ENCODE peak calls at places on chromosome 3, in six cellular contexts. U is esophagus squamous epithelium, T is astrocyte, H is uterus, M is psoas muscle, J is Panc1. L is an unnamed sample. For H3K36me3, the result is how much of the 10 kb centered on the place peaks cover.

GRCh38 chr3:197480320-197480719 is 75.4 kb downstream of the BDH1 start:
- DNase-seq in M (no peak), J (no peak), H (no peak), U (no peak), T (no peak), L (no peak)

GRCh38 chr3:174441588-174442316 is 417.4 kb upstream of the NAALADL2 start:
- DNase-seq in J (no peak), M (no peak), T (peak), U (no peak), H (no peak), L (peak)

GRCh38 chr3:145087038-145087437 is 1073.9 kb downstream of the PLOD2 start:
- DNase-seq in H (no peak), T (no peak), M (no peak), J (no peak), U (no peak), L (no peak)

GRCh38 chr3:77514766-77515165 is 474.9 kb downstream of the ROBO2 start:
- DNase-seq in H (no peak), U (no peak), M (no peak), J (no peak), T (no peak), L (no peak)

GRCh38 chr3:69628956-69629355 is 110.3 kb upstream of the MITF start:
- DNase-seq in T (no peak), J (no peak), U (no peak), H (no peak), M (no peak), L (no peak)

GRCh38 chr3:108620250-108620649 is 30.7 kb downstream of the DZIP3 start:
- DNase-seq in J (no peak), H (no peak), U (no peak), T (peak), M (no peak), L (no peak)

GRCh38 chr3:61250784-61251173 is 473 bp downstream of the FHIT start:
- DNase-seq in T (no peak), M (peak), H (peak), U (peak), J (no peak), L (no peak)

GRCh38 chr3:13269711-13270378 is 150.3 kb downstream of the NUP210 start:
- DNase-seq in M (no peak), J (no peak), T (no peak), U (no peak), H (no peak), L (no peak)

GRCh38 chr3:63753567-63753966 is 65.5 kb upstream of the C3orf49 start:
- DNase-seq in M (no peak), T (peak), U (no peak), H (no peak), J (no peak), L (no peak)

GRCh38 chr3:81216192-81216591 is 545.3 kb downstream of the GBE1 start:
- DNase-seq in M (no peak), T (peak), H (no peak), J (no peak), U (no peak), L (peak)

GRCh38 chr3:71062920-71063767 is 520.4 kb downstream of the FOXP1 start:
- DNase-seq in U (no peak), M (no peak), J (no peak), H (no peak), T (peak), L (no peak)

GRCh38 chr3:40262331-40262730 is 47.2 kb upstream of the EIF1B start:
- DNase-seq in J (no peak), U (no peak), M (no peak), T (no peak), H (no peak), L (no peak)

GRCh38 chr3:38454179-38454883 is 641 bp downstream of the ACVR2B start:
- DNase-seq in T (no peak), J (no peak), H (peak), M (peak), U (no peak), L (peak)

GRCh38 chr3:182967218-182968204 is 12.8 kb downstream of the DCUN1D1 start:
- DNase-seq in M (no peak), J (no peak), T (no peak), U (no peak), H (no peak), L (no peak)

GRCh38 chr3:93973160-93974126 is at the start of gene PROS1:
- DNase-seq in T (peak), M (peak), H (peak), U (peak), J (peak), L (peak)

GRCh38 chr3:60935709-60936108 is 315.5 kb downstream of the FHIT start:
- DNase-seq in J (peak), H (no peak), U (no peak), M (no peak), T (peak), L (peak)

GRCh38 chr3:188303286-188303799 is 149.4 kb downstream of the LPP start:
- DNase-seq in H (no peak), M (no peak), U (no peak), J (no peak), T (no peak), L (no peak)

GRCh38 chr3:17935217-17935616 is 192.8 kb upstream of the TBC1D5 start:
- DNase-seq in U (no peak), T (no peak), H (no peak), J (no peak), M (no peak), L (no peak)

GRCh38 chr3:12620729-12621128 is 43.2 kb downstream of the RAF1 start:
- DNase-seq in H (no peak), U (no peak), M (no peak), T (no peak), J (no peak), L (no peak)

DNA sequence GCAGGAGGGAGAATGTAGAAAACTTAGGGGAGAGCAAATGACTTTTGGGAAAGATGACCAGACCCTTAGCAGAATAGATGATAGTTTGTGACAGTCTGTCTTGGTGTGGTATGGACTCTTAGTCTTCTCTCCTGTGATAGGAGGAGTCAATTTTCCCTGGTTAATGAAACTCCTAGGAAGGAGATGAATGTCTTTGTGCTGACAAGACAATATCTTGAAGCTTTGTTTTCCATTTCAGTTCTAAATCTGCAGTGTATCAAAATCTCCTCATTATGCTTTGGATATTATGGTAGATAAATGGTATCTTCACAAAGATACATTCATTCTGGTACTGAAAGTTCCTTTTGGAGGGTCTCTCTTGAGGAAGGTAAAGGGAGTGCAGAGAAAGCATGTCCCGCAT is 77.8 kb upstream of the ZNF717 start:
- DNase-seq in J (no peak), U (no peak), M (no peak), T (no peak), H (no peak), L (no peak)
- H3K4me3 ChIP-seq in J (no peak), U (no peak), M (no peak), T (no peak), H (no peak), L (no peak)

DNA sequence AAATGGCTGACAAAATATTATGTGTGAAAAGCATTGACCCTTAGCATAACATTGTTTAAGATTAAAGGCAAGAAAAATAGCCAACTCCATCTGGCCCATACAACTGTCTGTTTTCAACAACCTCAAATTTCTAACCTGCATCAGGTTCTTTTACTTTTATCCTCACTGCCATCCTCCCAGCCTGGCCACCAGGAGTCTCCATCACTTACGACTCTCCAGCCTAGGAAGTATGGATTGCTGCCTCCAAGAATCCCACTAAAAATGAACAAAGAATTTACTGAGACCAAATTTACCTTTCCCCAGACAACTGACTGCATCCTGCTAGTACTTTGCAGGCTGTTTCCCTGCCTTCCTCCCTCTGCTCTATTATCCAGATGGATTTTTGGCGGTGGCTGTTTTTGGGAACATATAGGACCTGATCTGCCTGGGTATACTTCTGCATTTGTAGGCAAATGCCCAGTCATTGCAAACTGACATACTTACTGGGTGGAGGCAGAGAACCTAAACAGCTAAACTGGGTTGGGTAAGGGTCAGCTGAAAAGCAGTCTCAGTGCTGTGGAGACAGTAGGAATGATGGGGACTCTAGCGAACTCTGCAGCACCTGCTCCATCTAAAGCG is 144.2 kb downstream of the GHSR start:
- DNase-seq in T (no peak), H (no peak), M (no peak), U (no peak), J (no peak), L (no peak)
- H3K36me3 ChIP-seq in T (half or more), H (under half), M (under half), U (under half), J (under half), L (half or more)

DNA sequence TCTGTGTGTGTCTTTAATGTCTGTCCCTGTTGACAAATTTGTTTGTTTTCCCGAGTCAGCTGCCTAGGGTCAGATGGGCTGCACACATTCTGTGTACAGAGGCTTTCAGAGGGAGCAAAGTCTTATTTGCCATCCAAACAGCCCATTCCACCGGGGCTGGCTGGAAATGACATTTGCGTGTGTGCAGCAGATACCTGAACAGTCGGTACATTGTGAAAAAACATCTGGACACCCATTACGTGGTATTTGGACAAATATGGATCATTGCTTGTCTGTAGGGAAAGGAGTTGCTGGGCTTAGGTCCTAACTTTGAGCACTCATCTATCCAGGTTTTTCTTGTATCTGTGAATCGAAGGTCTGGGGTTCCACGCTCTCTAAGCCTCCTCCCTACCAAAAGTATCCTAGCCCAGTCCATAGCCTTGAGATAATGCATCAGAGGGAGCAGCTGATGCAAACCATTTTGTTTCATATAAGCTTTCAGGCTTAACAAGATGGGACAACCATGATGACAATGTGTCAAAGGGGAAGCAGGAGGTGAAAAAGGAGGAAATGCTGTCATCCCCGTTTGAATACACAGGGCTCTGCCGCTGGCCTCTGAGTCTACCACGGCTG is 22.2 kb upstream of the CMTM8 start:
- DNase-seq in M (no peak), J (no peak), T (no peak), H (no peak), U (no peak), L (no peak)
- H3K4me3 ChIP-seq in M (no peak), J (no peak), T (no peak), H (no peak), U (no peak), L (no peak)

DNA sequence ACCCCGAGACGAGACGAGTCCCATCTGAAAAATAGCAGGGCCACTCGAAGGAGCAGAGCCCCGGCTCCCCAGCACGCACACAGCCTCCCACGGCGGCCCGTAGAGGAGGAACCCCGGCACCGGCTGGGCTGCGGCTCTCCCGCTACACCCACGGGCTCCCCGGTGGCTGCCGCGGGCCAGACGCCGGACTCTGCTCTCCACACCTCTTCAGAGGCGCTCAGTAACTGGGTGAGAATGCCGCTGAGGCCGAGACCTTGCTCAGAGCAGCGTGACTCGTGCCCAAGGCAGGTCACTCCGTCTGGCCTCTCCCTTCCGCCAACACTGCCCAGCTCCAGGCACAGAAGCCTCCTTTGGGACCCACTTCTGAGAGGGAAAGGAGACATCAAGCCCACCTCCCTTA is 34.4 kb downstream of the TNK2 start:
- DNase-seq in J (no peak), U (no peak), H (no peak), T (no peak), M (no peak), L (no peak)
- H3K36me3 ChIP-seq in J (under half), U (under half), H (under half), T (under half), M (under half), L (under half)

DNA sequence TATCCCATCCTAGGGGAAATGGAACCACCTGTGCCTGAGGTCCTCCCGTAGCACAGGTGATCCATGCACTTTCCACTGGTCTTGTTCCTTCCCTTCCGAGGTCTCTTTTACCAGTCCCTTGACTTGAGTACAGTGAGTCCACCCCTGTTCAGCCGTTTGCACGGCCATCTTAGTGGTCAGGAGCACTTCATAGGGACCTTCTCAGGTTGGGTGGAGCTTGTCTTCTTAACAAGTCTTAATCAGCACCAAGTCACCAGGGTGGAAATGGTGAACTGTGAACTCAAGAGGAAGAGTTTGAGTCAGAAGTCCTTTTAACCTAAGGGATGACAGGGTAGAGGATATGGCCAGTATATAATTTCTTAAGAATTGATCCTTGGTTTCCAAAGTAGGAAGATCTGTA is 21.4 kb downstream of the ARL8B start:
- DNase-seq in H (no peak), U (no peak), M (no peak), T (no peak), J (no peak), L (no peak)
- H3K4me3 ChIP-seq in H (no peak), U (no peak), M (no peak), T (no peak), J (no peak), L (no peak)

GRCh38 chr3:179599531-179599930 is 4.9 kb downstream of the MRPL47 start:
- DNase-seq in H (no peak), M (no peak), T (no peak), J (no peak), U (no peak), L (no peak)
- H3K36me3 ChIP-seq in H (under half), M (under half), T (under half), J (under half), U (under half), L (half or more)

DNA sequence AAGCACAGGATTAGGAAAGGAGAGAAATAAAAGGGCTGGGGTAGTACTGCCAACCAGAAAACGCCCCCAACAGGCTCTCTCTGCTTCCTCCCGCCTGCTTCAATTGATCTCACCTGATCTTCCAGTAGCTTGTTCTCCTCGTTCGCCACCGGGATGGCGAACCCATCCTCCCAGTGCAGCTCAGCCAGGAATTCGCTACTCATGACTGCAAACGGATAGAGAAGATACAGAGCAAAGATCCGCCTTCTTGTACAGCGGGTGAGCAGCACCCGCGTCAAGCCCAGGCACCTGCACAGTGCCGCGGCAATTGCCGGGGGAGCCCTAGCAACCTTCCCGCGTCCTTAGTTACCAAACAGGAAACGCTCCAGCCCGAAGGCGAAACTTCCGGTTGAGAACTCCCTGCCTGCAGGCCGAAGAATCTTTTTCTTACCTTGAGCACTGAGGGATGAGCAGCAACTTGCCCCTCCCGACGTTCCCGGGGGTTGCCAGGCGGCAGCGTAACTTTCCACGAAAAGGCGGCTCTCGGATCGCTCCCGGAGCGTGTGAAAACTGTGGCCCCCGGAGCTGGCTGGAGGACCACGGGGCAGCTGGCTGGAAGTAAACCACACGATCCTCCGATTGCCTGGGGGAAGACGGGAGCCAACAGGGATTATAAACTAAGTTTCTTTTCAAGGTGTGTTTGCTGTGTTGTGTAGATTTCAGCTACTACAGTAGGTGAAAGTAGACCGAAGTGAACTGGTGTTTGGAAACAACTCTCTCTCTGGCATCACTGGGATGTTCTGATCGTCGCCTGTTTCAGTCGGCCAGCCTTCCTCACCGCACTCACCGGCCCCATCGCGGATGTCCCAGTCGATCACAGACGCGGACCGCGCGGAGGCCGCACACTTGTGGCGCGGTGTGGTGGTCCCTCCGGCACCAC is at the start of gene CCDC39:
- DNase-seq in U (no peak), J (peak), M (peak), H (peak), T (peak), L (peak)
- H3K4me3 ChIP-seq in U (peak), J (peak), M (peak), H (peak), T (peak), L (peak)

DNA sequence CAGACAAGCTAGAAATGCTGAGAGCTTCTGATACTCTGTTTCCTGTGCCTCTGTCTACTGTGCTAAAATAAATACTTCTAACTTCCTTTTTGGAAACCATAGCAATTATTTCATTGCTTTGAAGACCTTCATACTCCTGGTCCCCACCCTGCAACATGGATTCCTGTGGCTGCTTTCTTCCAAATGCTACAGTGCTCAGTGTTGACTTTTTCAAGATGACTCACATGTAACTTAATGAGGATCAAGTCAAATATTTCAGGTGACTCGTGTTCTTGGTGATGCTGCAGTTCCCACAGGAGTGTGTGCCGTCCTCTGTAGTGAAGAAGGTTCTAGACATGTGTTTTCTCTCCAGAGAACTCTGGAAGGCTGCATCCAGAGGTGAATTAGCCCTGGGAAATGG is 288.6 kb downstream of the CLSTN2 start:
- DNase-seq in T (peak), U (no peak), H (no peak), M (no peak), J (no peak), L (peak)
- H3K36me3 ChIP-seq in T (under half), U (under half), H (under half), M (under half), J (under half), L (under half)

L was measured in MG63.